ENCODE peak calls at places on chromosomes 6 and 20, in seven cellular contexts. One of them, this sample, is unnamed.

GRCh38 chr20:50528804-50529351 is 18.7 kb downstream of the PTPN1 start:
- DNase-seq in small intestine: no peak
- DNase-seq in mammary epithelial cell: no peak
- DNase-seq in neuronal stem cell: no peak
- DNase-seq in NT2/D1: no peak
- DNase-seq in uterus: no peak
- DNase-seq in thoracic aorta: no peak
- DNase-seq in this sample: no peak

GRCh38 chr20:18712116-18712515 is 101.5 kb upstream of the SCP2D1 start:
- DNase-seq in small intestine: no peak
- DNase-seq in mammary epithelial cell: no peak
- DNase-seq in neuronal stem cell: no peak
- DNase-seq in NT2/D1: no peak
- DNase-seq in uterus: no peak
- DNase-seq in thoracic aorta: no peak
- DNase-seq in this sample: no peak

GRCh38 chr20:51860015-51860882 is 57.9 kb upstream of the SALL4 start:
- DNase-seq in small intestine: peak; percentile 85
- DNase-seq in mammary epithelial cell: no peak
- DNase-seq in neuronal stem cell: no peak
- DNase-seq in NT2/D1: no peak
- DNase-seq in uterus: no peak
- DNase-seq in thoracic aorta: no peak
- DNase-seq in this sample: no peak

GRCh38 chr6:125794342-125795137 is 3.8 kb downstream of the NCOA7 start:
- DNase-seq in small intestine: no peak
- DNase-seq in mammary epithelial cell: peak; percentile 27
- DNase-seq in neuronal stem cell: no peak
- DNase-seq in NT2/D1: no peak
- DNase-seq in uterus: no peak
- DNase-seq in thoracic aorta: no peak
- DNase-seq in this sample: no peak

GRCh38 chr20:23820493-23820892 is 6.0 kb downstream of the CST2 start:
- DNase-seq in small intestine: no peak
- DNase-seq in mammary epithelial cell: no peak
- DNase-seq in neuronal stem cell: no peak
- DNase-seq in NT2/D1: no peak
- DNase-seq in uterus: no peak
- DNase-seq in thoracic aorta: no peak
- DNase-seq in this sample: no peak

GRCh38 chr6:79040083-79040482 is 38.0 kb downstream of the PHIP start:
- DNase-seq in small intestine: no peak
- DNase-seq in mammary epithelial cell: peak; percentile 9
- DNase-seq in neuronal stem cell: no peak
- DNase-seq in NT2/D1: no peak
- DNase-seq in uterus: no peak
- DNase-seq in thoracic aorta: no peak
- DNase-seq in this sample: no peak

GRCh38 chr6:131134950-131135243 is 370 bp upstream of the AKAP7 start:
- DNase-seq in small intestine: no peak
- DNase-seq in mammary epithelial cell: no peak
- DNase-seq in neuronal stem cell: no peak
- DNase-seq in NT2/D1: no peak
- DNase-seq in uterus: no peak
- DNase-seq in thoracic aorta: no peak
- DNase-seq in this sample: no peak

GRCh38 chr6:111721677-111722219 is 116.1 kb upstream of the TRAF3IP2 start:
- DNase-seq in small intestine: no peak
- DNase-seq in mammary epithelial cell: no peak
- DNase-seq in neuronal stem cell: no peak
- DNase-seq in NT2/D1: peak; percentile 20
- DNase-seq in uterus: no peak
- DNase-seq in thoracic aorta: no peak
- DNase-seq in this sample: no peak

GRCh38 chr6:168937061-168937460 is 316.6 kb downstream of the THBS2 start:
- DNase-seq in small intestine: no peak
- DNase-seq in mammary epithelial cell: peak; percentile 10
- DNase-seq in neuronal stem cell: no peak
- DNase-seq in NT2/D1: no peak
- DNase-seq in uterus: no peak
- DNase-seq in thoracic aorta: no peak
- DNase-seq in this sample: no peak

GRCh38 chr6:48957781-48958180 is 505.3 kb downstream of the MMUT start:
- DNase-seq in small intestine: no peak
- DNase-seq in mammary epithelial cell: peak; percentile 2
- DNase-seq in neuronal stem cell: no peak
- DNase-seq in NT2/D1: no peak
- DNase-seq in uterus: no peak
- DNase-seq in thoracic aorta: no peak
- DNase-seq in this sample: no peak

GRCh38 chr20:31713312-31714049 is 9.2 kb downstream of the BCL2L1 start:
- DNase-seq in small intestine: no peak
- DNase-seq in mammary epithelial cell: peak; percentile 83
- DNase-seq in neuronal stem cell: no peak
- DNase-seq in NT2/D1: no peak
- DNase-seq in uterus: peak; percentile 73
- DNase-seq in thoracic aorta: peak; percentile 62
- DNase-seq in this sample: no peak

GRCh38 chr6:138666636-138667035 is 106.9 kb upstream of the CCDC28A start:
- DNase-seq in small intestine: no peak
- DNase-seq in mammary epithelial cell: no peak
- DNase-seq in neuronal stem cell: no peak
- DNase-seq in NT2/D1: no peak
- DNase-seq in uterus: no peak
- DNase-seq in thoracic aorta: no peak
- DNase-seq in this sample: no peak

GRCh38 chr6:140460267-140460666 is 1085.8 kb upstream of the CITED2 start:
- DNase-seq in small intestine: peak; percentile 52
- DNase-seq in mammary epithelial cell: no peak
- DNase-seq in neuronal stem cell: no peak
- DNase-seq in NT2/D1: no peak
- DNase-seq in uterus: no peak
- DNase-seq in thoracic aorta: no peak
- DNase-seq in this sample: no peak

GRCh38 chr20:60334936-60335335 is 376.7 kb downstream of the CDH26 start:
- DNase-seq in small intestine: no peak
- DNase-seq in mammary epithelial cell: no peak
- DNase-seq in neuronal stem cell: no peak
- DNase-seq in NT2/D1: no peak
- DNase-seq in uterus: no peak
- DNase-seq in thoracic aorta: no peak
- DNase-seq in this sample: no peak

GRCh38 chr6:162179196-162179951 is 548.2 kb downstream of the PRKN start:
- DNase-seq in small intestine: no peak
- DNase-seq in mammary epithelial cell: no peak
- DNase-seq in neuronal stem cell: no peak
- DNase-seq in NT2/D1: no peak
- DNase-seq in uterus: no peak
- DNase-seq in thoracic aorta: no peak
- DNase-seq in this sample: no peak

GRCh38 chr20:33863440-33864323 is 52.5 kb downstream of the CHMP4B start:
- DNase-seq in small intestine: no peak
- DNase-seq in mammary epithelial cell: no peak
- DNase-seq in neuronal stem cell: no peak
- DNase-seq in NT2/D1: no peak
- DNase-seq in uterus: no peak
- DNase-seq in thoracic aorta: no peak
- DNase-seq in this sample: no peak

GRCh38 chr20:49854190-49854875 is 41.7 kb downstream of the SLC9A8 start:
- DNase-seq in small intestine: no peak
- DNase-seq in mammary epithelial cell: peak; percentile 64
- DNase-seq in neuronal stem cell: no peak
- DNase-seq in NT2/D1: no peak
- DNase-seq in uterus: no peak
- DNase-seq in thoracic aorta: no peak
- DNase-seq in this sample: no peak

GRCh38 chr20:36859282-36859555 is 16.7 kb upstream of the TLDC2 start:
- DNase-seq in small intestine: no peak
- DNase-seq in mammary epithelial cell: no peak
- DNase-seq in neuronal stem cell: no peak
- DNase-seq in NT2/D1: no peak
- DNase-seq in uterus: no peak
- DNase-seq in thoracic aorta: no peak
- DNase-seq in this sample: no peak

GRCh38 chr6:29696147-29697129 is 15.5 kb upstream of the ZFP57 start:
- DNase-seq in small intestine: no peak
- DNase-seq in mammary epithelial cell: peak; percentile 30
- DNase-seq in neuronal stem cell: no peak
- DNase-seq in NT2/D1: no peak
- DNase-seq in uterus: no peak
- DNase-seq in thoracic aorta: no peak
- DNase-seq in this sample: no peak

GRCh38 chr6:53603381-53604121 is 58.6 kb upstream of the GCLC start:
- DNase-seq in small intestine: no peak
- DNase-seq in mammary epithelial cell: no peak
- DNase-seq in neuronal stem cell: no peak
- DNase-seq in NT2/D1: no peak
- DNase-seq in uterus: peak; percentile 21
- DNase-seq in thoracic aorta: no peak
- DNase-seq in this sample: no peak

GRCh38 chr20:8209061-8209460 is 77.0 kb downstream of the PLCB1 start:
- DNase-seq in small intestine: no peak
- DNase-seq in mammary epithelial cell: no peak
- DNase-seq in neuronal stem cell: no peak
- DNase-seq in NT2/D1: no peak
- DNase-seq in uterus: no peak
- DNase-seq in thoracic aorta: no peak
- DNase-seq in this sample: no peak

GRCh38 chr20:53739799-53740785 is 146.5 kb upstream of the ZNF217 start:
- DNase-seq in small intestine: peak; percentile 69
- DNase-seq in mammary epithelial cell: peak; percentile 8
- DNase-seq in neuronal stem cell: no peak
- DNase-seq in NT2/D1: peak; percentile 57
- DNase-seq in uterus: no peak
- DNase-seq in thoracic aorta: no peak
- DNase-seq in this sample: no peak

GRCh38 chr6:13517116-13517515 is 29.7 kb upstream of the GFOD1 start:
- DNase-seq in small intestine: no peak
- DNase-seq in mammary epithelial cell: peak; percentile 44
- DNase-seq in neuronal stem cell: no peak
- DNase-seq in NT2/D1: no peak
- DNase-seq in uterus: no peak
- DNase-seq in thoracic aorta: no peak
- DNase-seq in this sample: no peak

GRCh38 chr6:71579902-71580301 is 291.3 kb downstream of the OGFRL1 start:
- DNase-seq in small intestine: no peak
- DNase-seq in mammary epithelial cell: no peak
- DNase-seq in neuronal stem cell: no peak
- DNase-seq in NT2/D1: no peak
- DNase-seq in uterus: no peak
- DNase-seq in thoracic aorta: no peak
- DNase-seq in this sample: no peak

GRCh38 chr6:71585472-71585871 is 296.9 kb downstream of the OGFRL1 start:
- DNase-seq in small intestine: no peak
- DNase-seq in mammary epithelial cell: no peak
- DNase-seq in neuronal stem cell: no peak
- DNase-seq in NT2/D1: no peak
- DNase-seq in uterus: no peak
- DNase-seq in thoracic aorta: no peak
- DNase-seq in this sample: no peak

GRCh38 chr6:71577766-71578165 is 289.2 kb downstream of the OGFRL1 start:
- DNase-seq in small intestine: no peak
- DNase-seq in mammary epithelial cell: no peak
- DNase-seq in neuronal stem cell: no peak
- DNase-seq in NT2/D1: no peak
- DNase-seq in uterus: no peak
- DNase-seq in thoracic aorta: no peak
- DNase-seq in this sample: no peak

GRCh38 chr6:71584712-71585436 is 296.3 kb downstream of the OGFRL1 start:
- DNase-seq in small intestine: no peak
- DNase-seq in mammary epithelial cell: no peak
- DNase-seq in neuronal stem cell: no peak
- DNase-seq in NT2/D1: no peak
- DNase-seq in uterus: no peak
- DNase-seq in thoracic aorta: no peak
- DNase-seq in this sample: no peak

DNA sequence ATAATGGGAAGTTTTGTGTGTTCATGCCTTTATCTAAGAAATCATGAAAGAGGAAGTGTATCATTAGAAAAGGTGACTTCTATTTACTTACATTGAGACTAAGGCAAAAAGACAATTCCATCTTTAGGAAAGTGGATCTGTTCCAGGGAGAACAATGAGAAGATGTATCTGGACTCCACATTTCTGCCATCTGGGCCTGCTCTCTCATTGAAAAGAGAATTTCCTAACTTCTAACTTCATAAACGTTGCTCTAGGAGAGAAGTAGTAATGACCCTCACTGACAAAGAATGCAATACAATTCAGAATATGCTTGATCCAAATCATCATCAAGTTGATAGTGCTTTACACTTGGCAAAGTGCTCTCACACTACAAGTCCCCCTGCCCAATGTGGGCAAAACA is 294.2 kb downstream of the OGFRL1 start:
- DNase-seq in small intestine: no peak
- DNase-seq in mammary epithelial cell: no peak
- DNase-seq in neuronal stem cell: no peak
- DNase-seq in NT2/D1: no peak
- DNase-seq in uterus: no peak
- DNase-seq in thoracic aorta: no peak
- DNase-seq in this sample: no peak
- H3K9me3 ChIP-seq in small intestine: peaks cover 3% of the 10 kb centered on the region
- H3K9me3 ChIP-seq in mammary epithelial cell: no peaks in the 10 kb centered on the region
- H3K9me3 ChIP-seq in neuronal stem cell: no peaks in the 10 kb centered on the region
- H3K9me3 ChIP-seq in NT2/D1: peaks cover 3% of the 10 kb centered on the region
- H3K9me3 ChIP-seq in uterus: no peaks in the 10 kb centered on the region
- H3K9me3 ChIP-seq in thoracic aorta: no peaks in the 10 kb centered on the region
- H3K9me3 ChIP-seq in this sample: no peaks in the 10 kb centered on the region

GRCh38 chr6:71287926-71288227 is 734 bp upstream of the OGFRL1 start:
- DNase-seq in small intestine: no peak
- DNase-seq in mammary epithelial cell: no peak
- DNase-seq in neuronal stem cell: peak; percentile 3
- DNase-seq in NT2/D1: no peak
- DNase-seq in uterus: no peak
- DNase-seq in thoracic aorta: no peak
- DNase-seq in this sample: no peak
- H3K4me3 ChIP-seq in small intestine: no peak overlapping the region
- H3K4me3 ChIP-seq in mammary epithelial cell: peak overlapping the region; percentile 88
- H3K4me3 ChIP-seq in neuronal stem cell: peak overlapping the region; percentile 96
- H3K4me3 ChIP-seq in NT2/D1: peak overlapping the region; percentile 51
- H3K4me3 ChIP-seq in uterus: peak overlapping the region; percentile 76
- H3K4me3 ChIP-seq in thoracic aorta: peak overlapping the region; percentile 83
- H3K4me3 ChIP-seq in this sample: peak overlapping the region; percentile 78

DNA sequence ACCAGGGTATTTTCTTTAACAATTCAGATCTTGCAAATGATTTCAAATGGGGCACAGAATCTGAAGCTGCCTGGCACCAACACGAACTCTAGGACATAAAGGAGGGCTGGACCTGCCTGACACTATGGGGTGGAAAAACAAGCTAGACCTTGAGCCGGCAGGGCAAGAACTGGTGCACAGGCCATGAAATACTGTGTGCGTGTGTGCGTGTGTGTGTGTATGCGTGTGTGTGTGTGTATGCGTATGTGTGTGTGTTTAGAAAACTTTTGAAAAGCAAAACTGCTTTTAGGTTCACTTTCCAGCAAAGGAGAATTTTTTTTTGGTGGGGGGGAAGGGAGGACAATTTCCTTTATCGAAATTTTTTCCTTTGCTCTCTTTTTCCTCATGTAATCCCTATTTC is 11.9 kb upstream of the QKI start:
- DNase-seq in small intestine: no peak
- DNase-seq in mammary epithelial cell: no peak
- DNase-seq in neuronal stem cell: no peak
- DNase-seq in NT2/D1: no peak
- DNase-seq in uterus: no peak
- DNase-seq in thoracic aorta: no peak
- DNase-seq in this sample: no peak
- H3K4me1 ChIP-seq in small intestine: no peaks in the 10 kb centered on the region
- H3K4me1 ChIP-seq in mammary epithelial cell: peaks cover 9% of the 10 kb centered on the region
- H3K4me1 ChIP-seq in neuronal stem cell: peaks cover 13% of the 10 kb centered on the region
- H3K4me1 ChIP-seq in NT2/D1: peaks cover 6% of the 10 kb centered on the region
- H3K4me1 ChIP-seq in uterus: no peaks in the 10 kb centered on the region
- H3K4me1 ChIP-seq in thoracic aorta: peaks cover 18% of the 10 kb centered on the region
- H3K4me1 ChIP-seq in this sample: no peaks in the 10 kb centered on the region

GRCh38 chr6:317452-318144 is 25.3 kb downstream of the DUSP22 start:
- DNase-seq in small intestine: no peak
- DNase-seq in mammary epithelial cell: no peak
- DNase-seq in neuronal stem cell: no peak
- DNase-seq in NT2/D1: no peak
- DNase-seq in uterus: no peak
- DNase-seq in thoracic aorta: no peak
- DNase-seq in this sample: no peak
- H3K9me3 ChIP-seq in small intestine: no peaks in the 10 kb centered on the region
- H3K9me3 ChIP-seq in mammary epithelial cell: peaks cover 7% of the 10 kb centered on the region
- H3K9me3 ChIP-seq in neuronal stem cell: peaks cover 49% of the 10 kb centered on the region
- H3K9me3 ChIP-seq in NT2/D1: no peaks in the 10 kb centered on the region
- H3K9me3 ChIP-seq in uterus: no peaks in the 10 kb centered on the region
- H3K9me3 ChIP-seq in thoracic aorta: no peaks in the 10 kb centered on the region
- H3K9me3 ChIP-seq in this sample: peaks cover 1% of the 10 kb centered on the region